ENCODE peak calls at places on chromosomes 1 and 21, in eight cellular contexts. O is heart right ventricle, L is cardiac muscle cell, U is adrenal gland, F is sigmoid colon, C is dorsolateral prefrontal cortex, P is HCT116, V is upper lobe of right lung. G is an unnamed sample.

GRCh38 chr1:218266356-218266755 is 18.7 kb upstream of the RRP15 start:
- DNase-seq in O (no peak), L (peak), U (no peak), F (no peak), C (no peak), P (no peak), V (no peak), G (no peak)

GRCh38 chr21:14757533-14758327 is 211.6 kb upstream of the SAMSN1 start:
- DNase-seq in O (no peak), L (no peak), U (no peak), F (no peak), C (no peak), P (no peak), V (no peak), G (no peak)

GRCh38 chr1:32898056-32898455 is 3.1 kb downstream of the TMEM54 start:
- DNase-seq in O (no peak), L (no peak), U (no peak), F (peak), C (no peak), P (no peak), V (peak), G (no peak)

GRCh38 chr1:10628685-10629084 is 153.9 kb downstream of the PEX14 start:
- DNase-seq in O (peak), L (peak), U (peak), F (peak), C (no peak), P (no peak), V (peak), G (no peak)

GRCh38 chr1:201397675-201398074 is 1.4 kb downstream of the LAD1 start:
- DNase-seq in O (no peak), L (no peak), U (no peak), F (no peak), C (no peak), P (no peak), V (no peak), G (no peak)

GRCh38 chr1:119565131-119565772 is 58.2 kb downstream of the HSD3B1 start:
- DNase-seq in O (no peak), L (no peak), U (no peak), F (no peak), C (no peak), P (no peak), V (no peak), G (no peak)

GRCh38 chr1:31835415-31835814 is 19.6 kb upstream of the SPOCD1 start:
- DNase-seq in O (no peak), L (no peak), U (no peak), F (no peak), C (no peak), P (no peak), V (no peak), G (no peak)

GRCh38 chr1:222897527-222898190 is 82.8 kb downstream of the DISP1 start:
- DNase-seq in O (no peak), L (peak), U (no peak), F (no peak), C (no peak), P (no peak), V (no peak), G (no peak)

GRCh38 chr1:242847390-242847993 is 323.0 kb upstream of the PLD5 start:
- DNase-seq in O (no peak), L (peak), U (no peak), F (no peak), C (no peak), P (no peak), V (no peak), G (no peak)

GRCh38 chr1:164647211-164647610 is 88.2 kb downstream of the PBX1 start:
- DNase-seq in O (no peak), L (no peak), U (no peak), F (no peak), C (no peak), P (no peak), V (no peak), G (no peak)

GRCh38 chr1:206737729-206738222 is 32.8 kb upstream of the IL19 start:
- DNase-seq in O (no peak), L (peak), U (no peak), F (no peak), C (no peak), P (no peak), V (no peak), G (no peak)

GRCh38 chr21:38303300-38303699 is 46.5 kb downstream of the KCNJ15 start:
- DNase-seq in O (no peak), L (peak), U (peak), F (peak), C (no peak), P (no peak), V (no peak), G (peak)

GRCh38 chr1:162694911-162695310 is 62.6 kb downstream of the DDR2 start:
- DNase-seq in O (no peak), L (no peak), U (no peak), F (no peak), C (no peak), P (no peak), V (no peak), G (no peak)

GRCh38 chr1:198637915-198638437 is 864 bp upstream of the PTPRC start:
- DNase-seq in O (no peak), L (no peak), U (no peak), F (no peak), C (no peak), P (no peak), V (no peak), G (no peak)

GRCh38 chr21:45459171-45460010 is 54.4 kb downstream of the COL18A1 start:
- DNase-seq in O (peak), L (no peak), U (no peak), F (peak), C (no peak), P (no peak), V (no peak), G (no peak)

GRCh38 chr1:6249732-6250689 is 6.0 kb downstream of the HES3 start:
- DNase-seq in O (no peak), L (no peak), U (no peak), F (no peak), C (no peak), P (no peak), V (no peak), G (no peak)

GRCh38 chr21:26801524-26801923 is 43.7 kb downstream of the ADAMTS1 start:
- DNase-seq in O (no peak), L (peak), U (no peak), F (no peak), C (no peak), P (no peak), V (no peak), G (no peak)

GRCh38 chr1:109649380-109649987 is 6.4 kb upstream of the GSTM4 start:
- DNase-seq in O (no peak), L (peak), U (no peak), F (no peak), C (no peak), P (peak), V (no peak), G (no peak)

GRCh38 chr1:22347854-22348760 is 103.5 kb upstream of the ZBTB40 start:
- DNase-seq in O (no peak), L (no peak), U (no peak), F (no peak), C (no peak), P (no peak), V (no peak), G (no peak)

GRCh38 chr21:42561742-42562141 is 48.1 kb downstream of the SLC37A1 start:
- DNase-seq in O (no peak), L (no peak), U (no peak), F (peak), C (peak), P (no peak), V (peak), G (peak)

GRCh38 chr1:87109012-87109411 is 194.6 kb downstream of the HS2ST1 start:
- DNase-seq in O (no peak), L (no peak), U (no peak), F (no peak), C (no peak), P (no peak), V (no peak), G (no peak)

GRCh38 chr1:30322859-30323257 is 400.5 kb downstream of the MATN1 start:
- DNase-seq in O (no peak), L (no peak), U (no peak), F (no peak), C (no peak), P (no peak), V (no peak), G (no peak)

GRCh38 chr1:235971571-235972315 is 93.1 kb downstream of the NID1 start:
- DNase-seq in O (peak), L (peak), U (peak), F (peak), C (peak), P (peak), V (peak), G (peak)

GRCh38 chr21:34576043-34576466 is 38.9 kb downstream of the RCAN1 start:
- DNase-seq in O (peak), L (peak), U (no peak), F (no peak), C (no peak), P (no peak), V (no peak), G (no peak)

GRCh38 chr1:231600461-231600976 is 26.1 kb upstream of the DISC1 start:
- DNase-seq in O (no peak), L (peak), U (no peak), F (no peak), C (no peak), P (no peak), V (no peak), G (no peak)

GRCh38 chr1:202662081-202662480 is 48.2 kb downstream of the SYT2 start:
- DNase-seq in O (no peak), L (no peak), U (no peak), F (no peak), C (no peak), P (no peak), V (no peak), G (no peak)

GRCh38 chr1:84223751-84224432 is 77.6 kb upstream of the SAMD13 start:
- DNase-seq in O (no peak), L (no peak), U (no peak), F (no peak), C (no peak), P (no peak), V (no peak), G (no peak)

GRCh38 chr1:219771039-219771438 is 157.3 kb downstream of the SLC30A10 start:
- DNase-seq in O (no peak), L (peak), U (no peak), F (no peak), C (no peak), P (peak), V (no peak), G (no peak)

GRCh38 chr1:152110860-152111514 is 4.3 kb downstream of the TCHH start:
- DNase-seq in O (peak), L (peak), U (no peak), F (no peak), C (no peak), P (no peak), V (peak), G (no peak)

GRCh38 chr1:172143384-172144025 is 277.0 kb upstream of the C1orf105 start:
- DNase-seq in O (no peak), L (peak), U (no peak), F (no peak), C (no peak), P (no peak), V (no peak), G (no peak)

GRCh38 chr1:8025061-8025670 is 943 bp downstream of the ERRFI1 start:
- DNase-seq in O (no peak), L (peak), U (no peak), F (no peak), C (no peak), P (no peak), V (no peak), G (no peak)

GRCh38 chr1:100253552-100253951 is 3.9 kb upstream of the DBT start:
- DNase-seq in O (no peak), L (no peak), U (no peak), F (no peak), C (no peak), P (no peak), V (no peak), G (no peak)

GRCh38 chr1:232168513-232168912 is 461.4 kb downstream of the SIPA1L2 start:
- DNase-seq in O (no peak), L (no peak), U (no peak), F (no peak), C (no peak), P (no peak), V (no peak), G (no peak)

GRCh38 chr1:119410977-119411376 is 4.0 kb upstream of the HSD3B2 start:
- DNase-seq in O (no peak), L (peak), U (no peak), F (no peak), C (no peak), P (no peak), V (no peak), G (no peak)

GRCh38 chr1:160935527-160936258 is 18.9 kb downstream of the ITLN2 start:
- DNase-seq in O (no peak), L (no peak), U (no peak), F (no peak), C (no peak), P (no peak), V (no peak), G (no peak)

GRCh38 chr21:45285266-45285931 is 2.3 kb downstream of the POFUT2 start:
- DNase-seq in O (no peak), L (no peak), U (peak), F (no peak), C (peak), P (no peak), V (peak), G (peak)

GRCh38 chr1:201383647-201384405 is 6.3 kb upstream of the TNNT2 start:
- DNase-seq in O (no peak), L (peak), U (no peak), F (no peak), C (no peak), P (no peak), V (no peak), G (no peak)

GRCh38 chr1:25944986-25945385 is 38.8 kb upstream of the STMN1 start:
- DNase-seq in O (no peak), L (peak), U (no peak), F (no peak), C (no peak), P (no peak), V (peak), G (no peak)

GRCh38 chr21:38905328-38905727 is 99.6 kb downstream of the ETS2 start:
- DNase-seq in O (no peak), L (no peak), U (no peak), F (no peak), C (no peak), P (no peak), V (no peak), G (no peak)

DNA sequence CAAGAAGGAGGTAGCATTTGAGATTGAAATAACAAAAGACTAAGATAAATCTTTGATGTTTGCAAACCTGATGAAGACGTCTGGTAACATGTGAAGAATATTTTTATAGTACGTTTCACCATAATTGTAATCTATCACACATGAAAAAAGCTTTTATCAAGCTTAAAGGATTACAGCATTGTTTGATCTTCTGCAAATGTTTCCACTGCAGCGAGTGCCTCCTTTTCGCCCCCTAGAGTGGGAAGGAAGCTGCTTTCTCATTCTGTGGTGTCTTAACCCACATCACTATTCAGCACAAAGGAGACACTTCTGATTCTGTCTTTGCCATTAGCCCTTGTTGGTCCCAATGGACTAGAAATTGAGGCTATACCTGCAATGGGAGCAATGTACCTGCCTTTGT is 46.0 kb upstream of the IL12RB2 start:
- DNase-seq in O (no peak), L (peak), U (no peak), F (no peak), C (no peak), P (no peak), V (no peak), G (no peak)
- H3K4me3 ChIP-seq in O (no peak), L (no peak), U (no peak), F (no peak), C (no peak), P (no peak), V (no peak), G (no peak)

GRCh38 chr1:37461698-37462436 is 12.5 kb upstream of the ZC3H12A start:
- DNase-seq in O (no peak), L (no peak), U (no peak), F (no peak), C (no peak), P (no peak), V (no peak), G (no peak)

GRCh38 chr1:37455516-37455915 is 18.9 kb upstream of the ZC3H12A start:
- DNase-seq in O (no peak), L (no peak), U (no peak), F (no peak), C (no peak), P (no peak), V (no peak), G (no peak)

GRCh38 chr1:37456614-37457013 is 17.8 kb upstream of the ZC3H12A start:
- DNase-seq in O (no peak), L (no peak), U (no peak), F (no peak), C (no peak), P (no peak), V (no peak), G (no peak)

GRCh38 chr1:37453647-37454046 is 20.7 kb upstream of the ZC3H12A start:
- DNase-seq in O (no peak), L (no peak), U (peak), F (no peak), C (no peak), P (no peak), V (no peak), G (no peak)

DNA sequence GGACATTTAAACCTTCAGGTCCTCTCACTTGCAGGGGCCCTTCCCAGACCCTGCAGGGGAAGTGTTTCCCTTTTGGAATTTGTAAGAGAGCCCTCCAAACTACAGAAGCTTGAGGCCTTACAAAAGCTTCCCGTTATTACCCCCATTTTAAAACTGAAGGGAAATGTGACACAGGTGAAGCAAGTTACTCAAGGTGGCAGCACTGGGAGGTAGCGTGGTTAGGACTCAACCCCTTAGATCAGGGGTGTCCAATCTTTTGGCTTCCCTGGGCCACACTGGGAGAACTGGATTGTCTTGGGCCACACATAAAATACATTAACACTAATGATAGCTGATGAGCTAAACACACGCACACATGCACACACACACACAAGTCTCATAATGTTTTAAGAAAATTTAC is 15.8 kb upstream of the ZC3H12A start:
- DNase-seq in O (no peak), L (no peak), U (no peak), F (no peak), C (no peak), P (no peak), V (no peak), G (no peak)
- TF ChIP-seq CTCF in O (no peak), L (no peak), U (no peak), F (no peak), C (no peak), P (peak), V (no peak), G (no peak)

GRCh38 chr1:147585640-147586383 is 44.5 kb downstream of the BCL9 start:
- DNase-seq in O (no peak), L (no peak), U (no peak), F (no peak), C (no peak), P (no peak), V (no peak), G (no peak)

GRCh38 chr1:147591993-147592392 is 50.7 kb downstream of the BCL9 start:
- DNase-seq in O (no peak), L (no peak), U (no peak), F (no peak), C (no peak), P (no peak), V (no peak), G (no peak)

GRCh38 chr1:147591246-147591891 is 50.1 kb downstream of the BCL9 start:
- DNase-seq in O (no peak), L (no peak), U (no peak), F (no peak), C (no peak), P (no peak), V (no peak), G (no peak)

GRCh38 chr1:147581459-147581858 is 40.2 kb downstream of the BCL9 start:
- DNase-seq in O (no peak), L (no peak), U (no peak), F (no peak), C (no peak), P (no peak), V (no peak), G (no peak)

GRCh38 chr1:147586412-147586811 is 45.1 kb downstream of the BCL9 start:
- DNase-seq in O (no peak), L (no peak), U (no peak), F (no peak), C (no peak), P (no peak), V (no peak), G (no peak)
- H3K4me3 ChIP-seq in O (no peak), L (no peak), U (no peak), F (no peak), C (no peak), P (no peak), V (no peak), G (no peak)

GRCh38 chr1:205672929-205673328 is 7.4 kb downstream of the SLC45A3 start:
- DNase-seq in O (no peak), L (no peak), U (no peak), F (no peak), C (no peak), P (no peak), V (no peak), G (no peak)

GRCh38 chr1:205675247-205675646 is 5.1 kb downstream of the SLC45A3 start:
- DNase-seq in O (no peak), L (no peak), U (no peak), F (no peak), C (no peak), P (no peak), V (no peak), G (no peak)

GRCh38 chr1:205670611-205671430 is 9.5 kb downstream of the SLC45A3 start:
- DNase-seq in O (no peak), L (no peak), U (no peak), F (no peak), C (no peak), P (no peak), V (no peak), G (no peak)

GRCh38 chr1:205670143-205670431 is 10.2 kb downstream of the SLC45A3 start:
- DNase-seq in O (no peak), L (no peak), U (no peak), F (no peak), C (no peak), P (no peak), V (no peak), G (no peak)

GRCh38 chr1:205672395-205672889 is 7.9 kb downstream of the SLC45A3 start:
- DNase-seq in O (no peak), L (no peak), U (no peak), F (no peak), C (no peak), P (no peak), V (no peak), G (no peak)
- TF ChIP-seq CTCF in O (no peak), L (no peak), U (no peak), F (no peak), C (no peak), P (no peak), V (no peak), G (no peak)

GRCh38 chr21:20968391-20968790 is 29.8 kb upstream of the NCAM2 start:
- DNase-seq in O (no peak), L (no peak), U (no peak), F (no peak), C (no peak), P (no peak), V (no peak), G (no peak)
- H3K4me3 ChIP-seq in O (no peak), L (no peak), U (no peak), F (no peak), C (no peak), P (no peak), V (no peak), G (no peak)

DNA sequence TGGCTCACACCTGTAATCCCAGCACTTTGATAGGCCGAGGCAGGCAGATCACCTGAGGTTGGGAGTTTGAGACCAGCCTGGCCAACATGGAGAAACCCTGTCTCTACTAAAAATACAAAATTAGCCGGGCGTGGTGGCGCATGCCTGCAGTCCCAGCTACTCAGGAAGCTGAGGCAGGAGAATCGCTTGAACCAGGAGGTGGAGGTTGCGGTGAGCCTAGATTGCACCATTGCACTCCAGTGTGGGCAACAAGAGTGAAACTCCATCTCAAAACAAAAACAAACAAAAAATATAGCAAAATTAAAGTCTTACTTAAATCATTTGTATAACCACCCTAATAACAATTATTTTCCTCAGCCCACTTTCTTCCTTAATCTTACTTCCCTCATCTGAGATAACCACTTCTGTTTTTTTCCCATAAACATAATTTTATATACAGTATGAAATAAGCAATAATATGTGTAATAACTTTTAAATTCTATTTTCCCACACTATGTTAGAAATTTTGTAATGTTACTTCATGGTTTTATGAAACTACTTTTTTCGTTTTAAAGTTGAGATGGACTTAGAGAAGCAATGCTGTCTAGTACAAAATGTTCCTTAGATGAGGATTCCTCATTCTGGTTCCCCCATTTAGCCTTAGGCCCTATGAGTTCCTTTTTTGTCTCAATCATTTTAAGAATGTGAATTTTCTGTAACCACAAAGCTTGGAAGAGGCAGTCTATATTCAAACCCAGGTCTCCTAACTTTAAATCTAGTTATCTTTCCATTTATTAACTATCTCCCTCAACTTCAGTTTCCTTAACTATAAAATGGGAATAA is 54.5 kb upstream of the KIAA1614 start:
- DNase-seq in O (no peak), L (no peak), U (no peak), F (no peak), C (no peak), P (no peak), V (no peak), G (no peak)
- TF ChIP-seq CTCF in O (no peak), L (no peak), U (no peak), F (no peak), C (no peak), P (no peak), V (no peak), G (no peak)

G was measured in ascending aorta.